ENCODE peak calls at places on chromosomes 16 and 17, in eight cellular contexts. One of them, this sample, is unnamed.

GRCh38 chr17:28563475-28563874 is 7.8 kb downstream of the PIGS start:
- DNase-seq in AG04450: no peak
- DNase-seq in left ventricle myocardium inferior: no peak
- DNase-seq in ovary: no peak
- DNase-seq in CD4-positive, alpha-beta T cell: no peak
- DNase-seq in left lung: no peak
- DNase-seq in fibroblast of lung: peak
- DNase-seq in thoracic aorta: no peak
- DNase-seq in this sample: no peak

GRCh38 chr16:87457724-87458423 is 35.0 kb downstream of the ZCCHC14 start:
- DNase-seq in CD4-positive, alpha-beta T cell: no peak
- DNase-seq in left ventricle myocardium inferior: no peak
- DNase-seq in left lung: no peak
- DNase-seq in ovary: no peak
- DNase-seq in fibroblast of lung: peak
- DNase-seq in AG04450: peak
- DNase-seq in thoracic aorta: no peak
- DNase-seq in this sample: no peak

GRCh38 chr17:42118545-42118944 is 2.6 kb downstream of the KAT2A start:
- DNase-seq in ovary: no peak
- DNase-seq in left lung: no peak
- DNase-seq in AG04450: no peak
- DNase-seq in left ventricle myocardium inferior: no peak
- DNase-seq in CD4-positive, alpha-beta T cell: peak
- DNase-seq in fibroblast of lung: peak
- DNase-seq in thoracic aorta: no peak
- DNase-seq in this sample: no peak

GRCh38 chr16:78896280-78896679 is 704.3 kb downstream of the MAF start:
- DNase-seq in ovary: no peak
- DNase-seq in left ventricle myocardium inferior: no peak
- DNase-seq in fibroblast of lung: no peak
- DNase-seq in left lung: no peak
- DNase-seq in AG04450: no peak
- DNase-seq in CD4-positive, alpha-beta T cell: no peak
- DNase-seq in thoracic aorta: no peak
- DNase-seq in this sample: no peak

GRCh38 chr17:77318021-77318420 is 177.3 kb downstream of the SEC14L1 start:
- DNase-seq in thoracic aorta: no peak
- DNase-seq in AG04450: no peak
- DNase-seq in left lung: peak
- DNase-seq in left ventricle myocardium inferior: no peak
- DNase-seq in fibroblast of lung: no peak
- DNase-seq in CD4-positive, alpha-beta T cell: no peak
- DNase-seq in ovary: no peak
- DNase-seq in this sample: no peak

GRCh38 chr17:19785854-19786253 is 37.8 kb upstream of the ALDH3A1 start:
- DNase-seq in thoracic aorta: no peak
- DNase-seq in CD4-positive, alpha-beta T cell: no peak
- DNase-seq in left lung: no peak
- DNase-seq in left ventricle myocardium inferior: no peak
- DNase-seq in fibroblast of lung: no peak
- DNase-seq in ovary: no peak
- DNase-seq in AG04450: no peak
- DNase-seq in this sample: no peak

GRCh38 chr16:12217341-12217740 is 240.8 kb downstream of the SNX29 start:
- DNase-seq in thoracic aorta: no peak
- DNase-seq in left lung: no peak
- DNase-seq in CD4-positive, alpha-beta T cell: no peak
- DNase-seq in AG04450: no peak
- DNase-seq in fibroblast of lung: no peak
- DNase-seq in left ventricle myocardium inferior: no peak
- DNase-seq in ovary: no peak
- DNase-seq in this sample: no peak

GRCh38 chr16:2039286-2040030 is 8.2 kb downstream of the NTHL1 start:
- DNase-seq in fibroblast of lung: peak
- DNase-seq in ovary: peak
- DNase-seq in left ventricle myocardium inferior: peak
- DNase-seq in left lung: peak
- DNase-seq in CD4-positive, alpha-beta T cell: no peak
- DNase-seq in thoracic aorta: no peak
- DNase-seq in AG04450: peak
- DNase-seq in this sample: peak

GRCh38 chr17:65468321-65468720 is 93.1 kb downstream of the AXIN2 start:
- DNase-seq in left lung: no peak
- DNase-seq in AG04450: no peak
- DNase-seq in fibroblast of lung: no peak
- DNase-seq in thoracic aorta: no peak
- DNase-seq in left ventricle myocardium inferior: no peak
- DNase-seq in CD4-positive, alpha-beta T cell: no peak
- DNase-seq in ovary: no peak
- DNase-seq in this sample: no peak

GRCh38 chr17:58615768-58616659 is 75.8 kb downstream of the TEX14 start:
- DNase-seq in ovary: no peak
- DNase-seq in thoracic aorta: no peak
- DNase-seq in AG04450: no peak
- DNase-seq in CD4-positive, alpha-beta T cell: no peak
- DNase-seq in left lung: no peak
- DNase-seq in left ventricle myocardium inferior: no peak
- DNase-seq in fibroblast of lung: no peak
- DNase-seq in this sample: no peak

GRCh38 chr16:2500634-2500936 is 13.2 kb upstream of the ATP6V0C start:
- DNase-seq in left ventricle myocardium inferior: no peak
- DNase-seq in fibroblast of lung: no peak
- DNase-seq in ovary: no peak
- DNase-seq in left lung: no peak
- DNase-seq in CD4-positive, alpha-beta T cell: no peak
- DNase-seq in AG04450: no peak
- DNase-seq in thoracic aorta: no peak
- DNase-seq in this sample: no peak

GRCh38 chr16:75317101-75317522 is 65.7 kb upstream of the BCAR1 start:
- DNase-seq in CD4-positive, alpha-beta T cell: no peak
- DNase-seq in fibroblast of lung: no peak
- DNase-seq in AG04450: no peak
- DNase-seq in left lung: peak
- DNase-seq in left ventricle myocardium inferior: peak
- DNase-seq in ovary: peak
- DNase-seq in thoracic aorta: no peak
- DNase-seq in this sample: peak

GRCh38 chr17:74772071-74772470 is 4.1 kb downstream of the NAT9 start:
- DNase-seq in left ventricle myocardium inferior: no peak
- DNase-seq in fibroblast of lung: no peak
- DNase-seq in left lung: no peak
- DNase-seq in AG04450: no peak
- DNase-seq in ovary: no peak
- DNase-seq in CD4-positive, alpha-beta T cell: no peak
- DNase-seq in thoracic aorta: no peak
- DNase-seq in this sample: no peak

GRCh38 chr17:74776044-74776962 is at the start of gene NAT9:
- DNase-seq in left ventricle myocardium inferior: peak
- DNase-seq in fibroblast of lung: peak
- DNase-seq in left lung: peak
- DNase-seq in CD4-positive, alpha-beta T cell: peak
- DNase-seq in ovary: peak
- DNase-seq in thoracic aorta: peak
- DNase-seq in AG04450: peak
- DNase-seq in this sample: peak

GRCh38 chr17:74773414-74773813 is 2.7 kb downstream of the NAT9 start:
- DNase-seq in fibroblast of lung: no peak
- DNase-seq in ovary: no peak
- DNase-seq in left ventricle myocardium inferior: no peak
- DNase-seq in CD4-positive, alpha-beta T cell: no peak
- DNase-seq in AG04450: no peak
- DNase-seq in left lung: no peak
- DNase-seq in thoracic aorta: no peak
- DNase-seq in this sample: no peak

GRCh38 chr17:74775409-74776043 is 619 bp downstream of the NAT9 start:
- DNase-seq in left ventricle myocardium inferior: no peak
- DNase-seq in thoracic aorta: no peak
- DNase-seq in fibroblast of lung: no peak
- DNase-seq in left lung: no peak
- DNase-seq in CD4-positive, alpha-beta T cell: no peak
- DNase-seq in ovary: no peak
- DNase-seq in AG04450: no peak
- DNase-seq in this sample: no peak

DNA sequence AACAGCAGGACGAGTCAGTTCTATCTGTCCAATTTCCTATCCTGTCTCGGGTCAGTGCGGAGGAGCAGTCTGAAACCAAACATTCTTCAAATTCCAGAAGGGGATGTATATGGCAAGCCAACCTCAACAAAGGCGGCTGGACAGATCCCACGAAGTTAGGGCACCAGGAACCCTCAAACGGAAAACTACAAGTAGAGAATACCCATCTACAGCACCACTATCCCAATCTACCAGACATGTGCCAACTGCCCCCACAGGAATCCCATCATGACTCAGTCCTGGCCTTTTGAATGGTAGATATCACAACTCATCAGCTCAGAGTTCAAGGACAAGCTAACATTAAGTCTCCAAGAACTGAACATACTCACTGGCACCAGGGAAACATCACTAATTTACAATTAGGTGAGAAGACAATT is 2.3 kb downstream of the NAT9 start:
- DNase-seq in AG04450: no peak
- DNase-seq in CD4-positive, alpha-beta T cell: no peak
- DNase-seq in ovary: no peak
- DNase-seq in left lung: no peak
- DNase-seq in fibroblast of lung: no peak
- DNase-seq in left ventricle myocardium inferior: no peak
- DNase-seq in thoracic aorta: no peak
- DNase-seq in this sample: no peak
- H3K27ac ChIP-seq in AG04450: no peak
- H3K27ac ChIP-seq in CD4-positive, alpha-beta T cell: no peak
- H3K27ac ChIP-seq in ovary: no peak
- H3K27ac ChIP-seq in left lung: no peak
- H3K27ac ChIP-seq in fibroblast of lung: no peak
- H3K27ac ChIP-seq in left ventricle myocardium inferior: no peak
- H3K27ac ChIP-seq in thoracic aorta: no peak
- H3K27ac ChIP-seq in this sample: no peak

DNA sequence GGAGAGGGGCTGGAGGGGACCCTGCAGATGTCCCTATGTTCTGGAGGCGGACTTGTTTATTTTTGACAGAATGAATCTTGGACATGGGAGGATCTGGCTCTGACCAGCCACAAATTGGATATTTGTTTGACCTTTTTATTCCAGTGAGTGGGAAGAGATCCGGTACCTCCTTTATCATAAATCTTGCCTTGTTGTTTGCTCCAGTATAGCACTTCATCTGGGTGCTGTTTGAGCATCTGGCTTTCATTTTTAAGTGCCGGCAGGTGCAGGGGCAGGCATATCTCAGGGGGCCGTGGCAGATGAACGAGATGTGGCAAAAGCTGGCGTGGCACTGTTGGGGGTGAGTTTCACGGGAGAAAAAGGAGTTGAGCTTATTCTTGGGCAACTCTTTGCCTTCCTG is 37.8 kb downstream of the MSI2 start:
- DNase-seq in left lung: no peak
- DNase-seq in left ventricle myocardium inferior: no peak
- DNase-seq in CD4-positive, alpha-beta T cell: no peak
- DNase-seq in thoracic aorta: no peak
- DNase-seq in ovary: no peak
- DNase-seq in AG04450: no peak
- DNase-seq in fibroblast of lung: no peak
- DNase-seq in this sample: no peak
- H3K27ac ChIP-seq in left lung: no peak
- H3K27ac ChIP-seq in left ventricle myocardium inferior: peak
- H3K27ac ChIP-seq in CD4-positive, alpha-beta T cell: no peak
- H3K27ac ChIP-seq in thoracic aorta: no peak
- H3K27ac ChIP-seq in ovary: no peak
- H3K27ac ChIP-seq in AG04450: no peak
- H3K27ac ChIP-seq in fibroblast of lung: no peak
- H3K27ac ChIP-seq in this sample: no peak

DNA sequence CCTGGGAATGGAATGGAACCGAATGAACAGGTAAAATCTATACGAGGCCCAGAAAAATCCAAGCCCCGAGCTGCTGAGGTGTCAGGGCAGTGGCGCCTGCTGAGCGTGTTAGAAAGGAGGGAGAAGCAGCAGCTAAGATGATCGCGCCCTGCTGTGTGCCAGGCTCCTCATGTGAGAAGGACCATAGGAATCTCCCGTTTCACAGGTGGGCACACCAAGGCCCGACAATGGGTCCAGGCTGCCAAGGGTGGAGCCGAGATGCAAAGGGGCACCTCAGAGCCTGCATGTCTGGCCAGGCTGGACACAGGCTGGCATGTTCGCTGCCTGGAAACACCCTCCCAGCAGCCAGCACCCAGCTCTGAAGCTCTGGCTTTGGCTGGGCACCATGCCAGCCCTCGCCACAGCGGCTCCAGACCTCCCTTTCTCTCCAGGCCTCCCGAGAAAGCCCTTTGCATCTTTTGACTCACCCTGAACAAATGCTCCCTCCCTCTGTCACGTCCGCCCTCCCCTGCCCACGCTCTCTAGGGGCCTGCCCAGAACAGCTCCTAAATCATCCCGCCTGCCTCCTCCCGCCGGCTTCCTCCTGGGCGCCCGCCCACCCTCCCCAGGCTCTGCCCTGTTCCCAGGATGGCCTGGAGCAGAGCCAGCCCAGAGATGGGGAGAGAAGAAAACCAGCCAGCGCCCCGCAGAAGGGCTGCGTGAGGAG is 217.8 kb upstream of the GSE1 start:
- DNase-seq in AG04450: peak
- DNase-seq in ovary: peak
- DNase-seq in CD4-positive, alpha-beta T cell: no peak
- DNase-seq in fibroblast of lung: peak
- DNase-seq in left ventricle myocardium inferior: peak
- DNase-seq in thoracic aorta: peak
- DNase-seq in left lung: peak
- DNase-seq in this sample: peak
- H3K27ac ChIP-seq in AG04450: peak
- H3K27ac ChIP-seq in ovary: peak
- H3K27ac ChIP-seq in CD4-positive, alpha-beta T cell: no peak
- H3K27ac ChIP-seq in fibroblast of lung: peak
- H3K27ac ChIP-seq in left ventricle myocardium inferior: peak
- H3K27ac ChIP-seq in thoracic aorta: peak
- H3K27ac ChIP-seq in left lung: peak
- H3K27ac ChIP-seq in this sample: peak

GRCh38 chr16:29821663-29822115 is 1.4 kb downstream of the MVP start:
- DNase-seq in CD4-positive, alpha-beta T cell: no peak
- DNase-seq in left lung: no peak
- DNase-seq in ovary: peak
- DNase-seq in AG04450: no peak
- DNase-seq in thoracic aorta: no peak
- DNase-seq in left ventricle myocardium inferior: no peak
- DNase-seq in fibroblast of lung: peak
- DNase-seq in this sample: peak

GRCh38 chr16:29820730-29821662 is 734 bp downstream of the MVP start:
- DNase-seq in left lung: peak
- DNase-seq in AG04450: no peak
- DNase-seq in ovary: peak
- DNase-seq in left ventricle myocardium inferior: no peak
- DNase-seq in CD4-positive, alpha-beta T cell: peak
- DNase-seq in thoracic aorta: no peak
- DNase-seq in fibroblast of lung: no peak
- DNase-seq in this sample: peak

GRCh38 chr16:29825145-29826044 is 5.1 kb downstream of the MVP start:
- DNase-seq in CD4-positive, alpha-beta T cell: no peak
- DNase-seq in fibroblast of lung: peak
- DNase-seq in left lung: no peak
- DNase-seq in ovary: peak
- DNase-seq in thoracic aorta: no peak
- DNase-seq in AG04450: peak
- DNase-seq in left ventricle myocardium inferior: peak
- DNase-seq in this sample: peak

GRCh38 chr16:29826342-29826695 is 6.1 kb downstream of the MVP start:
- DNase-seq in AG04450: no peak
- DNase-seq in thoracic aorta: no peak
- DNase-seq in left ventricle myocardium inferior: no peak
- DNase-seq in fibroblast of lung: no peak
- DNase-seq in left lung: no peak
- DNase-seq in CD4-positive, alpha-beta T cell: no peak
- DNase-seq in ovary: no peak
- DNase-seq in this sample: no peak

GRCh38 chr16:29824589-29825144 is 4.4 kb downstream of the MVP start:
- DNase-seq in thoracic aorta: no peak
- DNase-seq in ovary: peak
- DNase-seq in fibroblast of lung: peak
- DNase-seq in left ventricle myocardium inferior: no peak
- DNase-seq in left lung: no peak
- DNase-seq in AG04450: peak
- DNase-seq in CD4-positive, alpha-beta T cell: no peak
- DNase-seq in this sample: no peak
- H3K27ac ChIP-seq in thoracic aorta: peak
- H3K27ac ChIP-seq in ovary: peak
- H3K27ac ChIP-seq in fibroblast of lung: peak
- H3K27ac ChIP-seq in left ventricle myocardium inferior: peak
- H3K27ac ChIP-seq in left lung: peak
- H3K27ac ChIP-seq in AG04450: peak
- H3K27ac ChIP-seq in CD4-positive, alpha-beta T cell: no peak
- H3K27ac ChIP-seq in this sample: peak

This sample was measured in uterus.